ENCODE peak calls at places on chromosomes 16 and 17, in four cellular contexts. Z, C, M and O are unnamed samples.
A peak's percentile ranks its signal among the peaks of the same experiment; 100 is the strongest.

GRCh38 chr16:31569360-31569717 is 41.6 kb downstream of the AHSP start:
- DNase-seq in Z (no peak), C (no peak), M (no peak), O (no peak)

GRCh38 chr16:68844211-68844564 is 857 bp downstream of the TANGO6 start:
- DNase-seq in Z (no peak), C (no peak), M (no peak), O (no peak)

GRCh38 chr17:6573982-6574688 is 17.8 kb upstream of the PITPNM3 start:
- DNase-seq in Z (no peak), C (no peak), M (no peak), O (no peak)

GRCh38 chr17:31740611-31741082 is 118.4 kb downstream of the COPRS start:
- DNase-seq in Z (no peak), C (no peak), M (no peak), O (no peak)

GRCh38 chr17:13851889-13852288 is 217.4 kb upstream of the COX10 start:
- DNase-seq in Z (no peak), C (no peak), M (no peak), O (no peak)

GRCh38 chr16:21162661-21163151 is 4.2 kb downstream of the LDAF1 start:
- DNase-seq in Z (peak; percentile 18), C (no peak), M (no peak), O (no peak)

GRCh38 chr17:79646721-79647455 is 36.0 kb upstream of the RBFOX3 start:
- DNase-seq in Z (no peak), C (no peak), M (no peak), O (no peak)

GRCh38 chr17:13410874-13411273 is 190.9 kb downstream of the HS3ST3A1 start:
- DNase-seq in Z (no peak), C (no peak), M (no peak), O (no peak)

GRCh38 chr16:75494696-75495601 is at the start of gene CHST6:
- DNase-seq in Z (no peak), C (no peak), M (no peak), O (peak; percentile 78)

GRCh38 chr16:84925092-84925772 is 86.1 kb downstream of the ZDHHC7 start:
- DNase-seq in Z (peak; percentile 76), C (no peak), M (no peak), O (peak; percentile 90)

GRCh38 chr16:77599793-77600415 is 122.4 kb upstream of the NUDT7 start:
- DNase-seq in Z (no peak), C (no peak), M (no peak), O (no peak)

GRCh38 chr16:15674571-15674970 is 24.5 kb downstream of the NDE1 start:
- DNase-seq in Z (no peak), C (no peak), M (no peak), O (no peak)

GRCh38 chr16:15672514-15673167 is 22.6 kb downstream of the NDE1 start:
- DNase-seq in Z (peak; percentile 32), C (peak; percentile 86), M (peak; percentile 94), O (peak; percentile 93)

GRCh38 chr16:15677447-15677846 is 27.4 kb downstream of the NDE1 start:
- DNase-seq in Z (no peak), C (no peak), M (no peak), O (no peak)

GRCh38 chr16:15671530-15672117 is 21.6 kb downstream of the NDE1 start:
- DNase-seq in Z (no peak), C (no peak), M (no peak), O (no peak)

DNA sequence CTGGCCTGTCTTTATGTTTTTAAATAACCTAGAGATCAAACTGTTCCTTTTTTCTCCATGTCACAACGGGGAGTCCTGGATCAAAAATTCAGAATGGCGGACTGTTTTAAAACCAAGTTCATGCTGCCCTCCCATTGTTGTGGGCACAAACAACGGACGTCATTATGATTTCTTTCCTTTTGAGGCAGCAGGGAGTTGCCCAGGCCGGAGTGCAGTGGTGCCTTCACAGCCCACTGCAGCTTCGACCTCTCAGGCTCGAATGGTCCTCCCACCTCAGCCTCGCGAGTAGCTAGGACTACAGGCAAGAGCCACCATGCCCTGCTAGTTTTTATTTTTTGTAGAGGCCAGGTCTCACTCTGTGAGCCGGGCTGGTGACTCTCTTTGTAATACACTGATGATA is 26.5 kb downstream of the NDE1 start:
- DNase-seq in Z (no peak), C (no peak), M (no peak), O (no peak)
- H3K27ac ChIP-seq in Z (no peak overlapping the region), C (no peak overlapping the region), M (peak overlapping the region; percentile 91), O (no peak overlapping the region)

DNA sequence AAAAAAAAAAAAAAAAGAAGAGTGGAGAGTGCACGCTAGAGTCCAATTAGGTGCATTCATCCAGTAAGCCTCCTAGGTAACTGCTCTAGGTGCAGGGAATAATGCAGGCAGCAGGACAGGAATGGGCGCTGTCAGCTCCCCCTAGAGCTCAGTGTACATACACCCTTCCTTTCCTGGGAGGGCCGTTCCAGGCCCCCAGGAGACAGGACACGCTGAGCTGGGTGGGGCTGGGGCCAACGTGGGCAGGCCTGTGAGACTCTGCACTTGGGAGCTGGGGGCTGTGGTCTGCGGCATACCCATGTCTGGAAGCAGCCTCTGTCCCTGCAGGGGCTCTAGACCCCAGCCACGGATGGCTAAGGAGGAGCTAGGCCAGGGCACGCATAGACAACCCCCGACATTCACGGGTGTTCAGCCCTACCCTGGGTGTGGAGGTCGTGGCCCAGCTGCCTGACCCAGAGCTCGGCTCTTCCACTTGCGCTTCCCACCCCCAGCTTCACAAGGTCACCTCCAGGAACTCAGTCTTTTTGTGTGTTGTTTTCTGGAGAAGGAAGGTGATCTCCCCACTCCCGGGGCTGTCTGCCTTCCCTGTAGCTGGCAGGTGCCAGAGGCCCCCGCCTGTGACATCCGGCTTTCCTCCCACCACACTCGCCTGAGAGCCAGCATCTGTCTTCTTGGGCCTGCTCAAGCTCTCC is 985 bp upstream of the ANTKMT start:
- DNase-seq in Z (no peak), C (no peak), M (no peak), O (no peak)
- H3K4me1 ChIP-seq in Z (peaks cover 64% of the 10 kb centered on the region), C (peaks cover 37% of the 10 kb centered on the region), M (no peaks in the 10 kb centered on the region), O (peaks cover 74% of the 10 kb centered on the region)

GRCh38 chr17:63349478-63350000 is 96.6 kb downstream of the CYB561 start:
- DNase-seq in Z (no peak), C (no peak), M (no peak), O (no peak)

GRCh38 chr17:63347475-63347874 is 98.6 kb downstream of the CYB561 start:
- DNase-seq in Z (no peak), C (no peak), M (no peak), O (no peak)

GRCh38 chr17:63350364-63350763 is 95.7 kb downstream of the CYB561 start:
- DNase-seq in Z (no peak), C (no peak), M (no peak), O (no peak)

GRCh38 chr17:63345598-63345997 is 100.5 kb downstream of the CYB561 start:
- DNase-seq in Z (no peak), C (no peak), M (no peak), O (no peak)

DNA sequence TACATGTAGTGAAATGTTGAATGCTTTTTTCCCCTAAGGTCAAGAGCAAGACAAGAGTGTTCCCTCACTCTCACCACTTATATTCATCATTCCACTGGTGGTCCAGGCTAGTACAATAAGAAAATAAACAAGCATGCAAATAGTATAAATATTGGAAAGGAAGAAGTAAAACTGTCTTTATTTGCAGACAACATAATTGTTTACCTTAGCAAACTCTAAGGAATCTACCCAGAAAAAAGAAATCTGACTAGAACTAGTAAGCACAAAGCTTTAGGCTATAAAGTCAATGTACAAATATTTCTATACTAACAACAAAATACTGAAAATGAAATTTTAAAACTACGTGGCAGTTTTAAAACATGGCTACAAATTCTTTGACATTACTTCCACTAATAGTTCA is 101.7 kb downstream of the CYB561 start:
- DNase-seq in Z (no peak), C (no peak), M (no peak), O (no peak)
- H3K27ac ChIP-seq in Z (no peak overlapping the region), C (no peak overlapping the region), M (no peak overlapping the region), O (no peak overlapping the region)

DNA sequence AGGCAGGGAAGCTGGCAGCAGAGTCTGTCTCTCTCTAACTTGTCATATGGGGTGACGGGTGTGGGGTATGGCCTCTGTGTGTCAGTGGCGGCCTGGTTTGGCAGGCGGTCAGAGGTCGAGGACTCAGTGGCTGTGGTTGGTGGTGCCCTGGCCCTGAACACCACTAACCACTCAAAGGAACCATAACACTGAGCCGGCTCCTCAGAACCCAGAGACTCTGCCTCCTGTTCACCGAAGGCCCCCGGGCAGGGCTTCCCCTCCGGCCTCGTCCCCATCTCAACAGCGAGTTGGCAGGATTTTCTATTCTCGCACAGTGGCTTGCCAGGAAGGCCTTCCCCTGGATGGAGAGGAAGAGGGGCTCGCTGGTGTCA is 638 bp downstream of the P2RX1 start:
- DNase-seq in Z (no peak), C (no peak), M (no peak), O (no peak)
- H3K4me1 ChIP-seq in Z (peaks cover 17% of the 10 kb centered on the region), C (peaks cover 43% of the 10 kb centered on the region), M (no peaks in the 10 kb centered on the region), O (peaks cover 82% of the 10 kb centered on the region)

GRCh38 chr16:88449267-88449561 is 3.9 kb upstream of the ZFPM1 start:
- DNase-seq in Z (no peak), C (no peak), M (no peak), O (no peak)

GRCh38 chr16:88453621-88454314 is 688 bp downstream of the ZFPM1 start:
- DNase-seq in Z (peak; percentile 44), C (no peak), M (no peak), O (peak; percentile 86)

GRCh38 chr16:88453217-88453531 is at the start of gene ZFPM1:
- DNase-seq in Z (no peak), C (no peak), M (no peak), O (no peak)

GRCh38 chr16:88452485-88453216 is 429 bp upstream of the ZFPM1 start:
- DNase-seq in Z (peak; percentile 99), C (peak; percentile 87), M (peak; percentile 91), O (peak; percentile 100)

DNA sequence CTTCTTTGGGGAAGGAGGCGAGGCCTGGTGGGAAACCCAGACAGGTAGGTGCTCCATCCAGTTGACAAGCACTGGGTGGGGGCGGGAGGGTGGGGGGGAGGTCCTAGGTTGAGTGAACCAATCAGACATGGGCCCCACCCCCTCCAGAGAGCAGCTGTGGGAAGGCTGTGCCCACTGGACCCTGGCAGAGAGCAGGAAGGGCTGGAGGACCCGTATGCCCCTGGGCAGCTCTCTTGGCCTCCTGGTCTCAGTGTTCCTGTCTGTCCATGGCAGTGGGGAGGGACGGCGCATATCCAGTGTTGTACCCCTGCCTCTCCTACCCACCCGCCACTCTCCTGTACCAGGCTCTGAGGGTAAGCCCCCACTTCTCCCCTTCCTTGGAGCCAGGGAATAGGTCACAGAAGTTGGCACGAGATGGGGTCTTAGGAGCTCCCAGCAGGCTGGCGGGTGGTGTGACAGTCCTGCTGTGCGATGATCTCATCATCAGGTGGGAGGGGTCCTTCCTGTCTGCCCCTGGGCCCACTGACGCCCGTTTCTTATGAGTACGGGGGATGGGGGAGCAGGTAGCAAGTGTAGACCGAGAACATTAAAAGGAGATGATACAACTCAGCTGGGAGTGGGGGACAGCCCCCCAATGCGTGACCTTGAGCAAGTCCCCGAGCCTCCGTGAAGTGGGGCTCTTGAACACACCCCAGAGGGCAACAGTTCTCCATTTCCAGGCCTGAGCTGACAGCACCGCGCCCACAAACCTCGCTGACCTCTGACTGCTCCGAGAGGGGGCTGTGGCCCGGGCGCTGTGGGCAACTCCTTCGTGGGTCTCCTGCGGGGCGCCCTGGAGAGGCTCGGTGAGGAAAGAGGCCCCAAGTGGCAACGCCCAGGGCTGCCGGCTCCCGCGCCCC is 1.2 kb upstream of the ZFPM1 start:
- DNase-seq in Z (no peak), C (no peak), M (no peak), O (no peak)
- H3K27ac ChIP-seq in Z (no peak overlapping the region), C (peak overlapping the region; percentile 65), M (peak overlapping the region; percentile 83), O (no peak overlapping the region)

GRCh38 chr17:29389994-29390855 is at the start of gene TAOK1:
- DNase-seq in Z (peak; percentile 99), C (peak; percentile 98), M (peak; percentile 99), O (peak; percentile 100)

GRCh38 chr17:29390856-29391631 is 881 bp downstream of the TAOK1 start:
- DNase-seq in Z (peak; percentile 17), C (no peak), M (no peak), O (peak; percentile 84)

GRCh38 chr17:29384901-29385300 is 5.3 kb upstream of the TAOK1 start:
- DNase-seq in Z (no peak), C (no peak), M (no peak), O (no peak)

GRCh38 chr17:29386760-29387159 is 3.4 kb upstream of the TAOK1 start:
- DNase-seq in Z (no peak), C (no peak), M (no peak), O (no peak)

GRCh38 chr17:29388937-29389336 is 1.2 kb upstream of the TAOK1 start:
- DNase-seq in Z (no peak), C (no peak), M (no peak), O (no peak)
- H3K4me1 ChIP-seq in Z (peaks cover 26% of the 10 kb centered on the region), C (peaks cover 27% of the 10 kb centered on the region), M (no peaks in the 10 kb centered on the region), O (peaks cover 37% of the 10 kb centered on the region)